ENCODE peak calls at places on chromosomes 4 and X, in eight cellular contexts. P is coronary artery; M is hepatocyte; A is brain microvascular endothelial cell; R is fibroblast of the aortic adventitia; T is CD4-positive, alpha-beta T cell; B is fibroblast of lung; G is endodermal cell. C is an unnamed sample.

GRCh38 chr4:123235431-123235830 is 161.2 kb upstream of the SPRY1 start:
- DNase-seq in B (no peak), M (no peak), P (no peak), A (peak), G (no peak), R (peak), T (no peak), C (no peak)

GRCh38 chr4:107863850-107864371 is 39.2 kb downstream of the SGMS2 start:
- DNase-seq in M (peak), T (no peak), G (no peak), B (peak), R (peak), A (peak), P (no peak), C (no peak)

GRCh38 chr4:48681856-48682255 is 98.2 kb downstream of the FRYL start:
- DNase-seq in R (peak), P (no peak), A (no peak), B (peak), T (no peak), G (no peak), M (peak), C (peak)

GRCh38 chr4:21991050-21991449 is 42.5 kb upstream of the KCNIP4 start:
- DNase-seq in A (no peak), B (peak), M (peak), T (no peak), R (peak), G (no peak), P (no peak), C (no peak)

GRCh38 chrX:68204639-68205038 is 228.7 kb downstream of the OPHN1 start:
- DNase-seq in A (no peak), P (no peak), R (no peak), B (no peak), M (no peak), T (no peak), G (no peak), C (no peak)

GRCh38 chr4:39559641-39560040 is 32.4 kb upstream of the UGDH start:
- DNase-seq in P (no peak), R (peak), T (no peak), B (peak), G (no peak), A (no peak), M (no peak), C (no peak)

GRCh38 chr4:173891072-173891471 is 361.0 kb upstream of the HAND2 start:
- DNase-seq in A (no peak), M (no peak), P (no peak), G (no peak), T (no peak), B (no peak), R (no peak), C (no peak)

GRCh38 chr4:37675587-37676290 is 10.4 kb downstream of the RELL1 start:
- DNase-seq in A (no peak), R (no peak), M (no peak), T (no peak), P (no peak), G (no peak), B (no peak), C (peak)

GRCh38 chr4:10703146-10703545 is 18.6 kb upstream of the CLNK start:
- DNase-seq in T (no peak), G (no peak), B (peak), A (no peak), M (no peak), R (no peak), P (no peak), C (no peak)

GRCh38 chrX:7262551-7262950 is 114.6 kb upstream of the PUDP start:
- DNase-seq in B (no peak), R (no peak), T (no peak), P (no peak), G (no peak), A (no peak), M (no peak), C (no peak)

GRCh38 chr4:45358573-45359506 is 632.5 kb upstream of the GNPDA2 start:
- DNase-seq in R (no peak), T (no peak), M (no peak), A (no peak), B (no peak), P (no peak), G (no peak), C (no peak)

GRCh38 chrX:21711126-21711847 is 46.6 kb downstream of the SMPX start:
- DNase-seq in A (no peak), P (no peak), R (no peak), B (no peak), G (no peak), T (no peak), M (no peak), C (no peak)

GRCh38 chrX:17692709-17693346 is 44.5 kb upstream of the SCML1 start:
- DNase-seq in R (peak), G (peak), M (no peak), B (peak), A (peak), T (no peak), P (no peak), C (no peak)

GRCh38 chrX:112120737-112121136 is 38.2 kb upstream of the TRPC5 start:
- DNase-seq in R (no peak), G (no peak), P (no peak), T (no peak), A (no peak), B (no peak), M (no peak), C (no peak)

GRCh38 chr4:123939621-123940020 is 543.0 kb downstream of the SPRY1 start:
- DNase-seq in A (peak), M (peak), G (no peak), T (no peak), P (no peak), B (peak), R (peak), C (no peak)

GRCh38 chrX:82412851-82413250 is 1095.2 kb upstream of the POU3F4 start:
- DNase-seq in B (peak), T (no peak), G (no peak), M (no peak), R (no peak), A (no peak), P (no peak), C (no peak)

GRCh38 chr4:15793506-15794363 is 15.6 kb downstream of the CD38 start:
- DNase-seq in A (no peak), B (no peak), G (no peak), M (no peak), R (no peak), T (no peak), P (no peak), C (no peak)

GRCh38 chrX:72394518-72395163 is 88.9 kb upstream of the CITED1 start:
- DNase-seq in B (peak), R (peak), M (peak), G (no peak), P (peak), T (no peak), A (peak), C (no peak)

GRCh38 chr4:83269256-83269655 is 15.3 kb downstream of the COQ2 start:
- DNase-seq in P (no peak), M (no peak), B (no peak), A (no peak), T (no peak), G (no peak), R (no peak), C (no peak)

GRCh38 chr4:139814285-139815015 is 148.8 kb downstream of the MGST2 start:
- DNase-seq in G (no peak), M (no peak), A (no peak), P (no peak), B (peak), T (no peak), R (peak), C (no peak)

GRCh38 chr4:100366213-100366612 is 151.6 kb downstream of the EMCN start:
- DNase-seq in P (no peak), A (no peak), R (no peak), B (no peak), T (no peak), G (peak), M (no peak), C (no peak)

GRCh38 chr4:35562831-35563230 is 681.5 kb downstream of the ARAP2 start:
- DNase-seq in G (no peak), R (no peak), B (no peak), M (peak), P (no peak), A (no peak), T (no peak), C (no peak)

GRCh38 chr4:77844363-77844762 is 18.3 kb upstream of the MRPL1 start:
- DNase-seq in P (no peak), T (no peak), B (no peak), M (no peak), R (no peak), A (no peak), G (no peak), C (no peak)

GRCh38 chrX:8341814-8342590 is 122.6 kb upstream of the VCX3B start:
- DNase-seq in M (no peak), G (no peak), P (no peak), R (no peak), B (no peak), T (no peak), A (no peak), C (no peak)

GRCh38 chrX:154369453-154370299 is 4.8 kb downstream of the FLNA start:
- DNase-seq in T (peak), B (peak), R (peak), A (peak), M (peak), P (peak), G (peak), C (peak)

GRCh38 chr4:121307441-121308327 is 73.1 kb downstream of the QRFPR start:
- DNase-seq in R (peak), T (no peak), G (peak), A (peak), M (peak), B (peak), P (no peak), C (peak)

DNA sequence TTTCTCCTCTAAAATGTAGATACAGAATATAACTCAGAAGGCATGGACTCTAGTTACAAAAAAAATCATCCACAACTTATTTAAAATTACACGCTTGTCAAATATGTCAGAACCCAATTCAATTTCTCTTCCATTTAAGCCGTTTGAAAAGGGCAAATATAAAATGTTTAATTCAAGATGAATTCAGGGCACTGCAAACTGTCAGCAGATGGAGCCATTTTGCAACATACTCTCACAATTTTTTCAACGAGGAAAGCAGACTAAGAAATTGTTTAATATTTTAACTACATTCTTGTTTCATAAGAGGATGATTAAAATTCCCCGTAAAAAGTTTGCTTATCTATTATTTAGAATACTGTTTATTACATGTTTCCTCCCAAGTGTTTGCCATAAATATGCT is 321.3 kb upstream of the CPXCR1 start:
- DNase-seq in A (no peak), M (peak), P (no peak), R (peak), G (no peak), B (no peak), T (no peak), C (no peak)
- TF ChIP-seq CTCF in A (no peak), M (peak), P (no peak), R (peak), G (peak), B (no peak), T (no peak), C (no peak)

GRCh38 chr4:7650606-7651400 is 216.1 kb upstream of the PSAPL1 start:
- DNase-seq in T (no peak), G (peak), A (peak), P (no peak), R (no peak), M (peak), B (peak), C (no peak)
- TF ChIP-seq CTCF in T (no peak), G (peak), A (peak), P (no peak), R (no peak), M (peak), B (no peak), C (peak)

GRCh38 chrX:47499291-47499690 is 16.3 kb upstream of the ZNF41 start:
- DNase-seq in A (no peak), B (no peak), P (no peak), M (no peak), R (no peak), T (no peak), G (no peak), C (no peak)

GRCh38 chrX:47500541-47500940 is 17.5 kb upstream of the ZNF41 start:
- DNase-seq in B (no peak), P (no peak), A (no peak), G (no peak), M (no peak), T (no peak), R (no peak), C (no peak)

GRCh38 chrX:47498411-47498810 is 15.4 kb upstream of the ZNF41 start:
- DNase-seq in R (no peak), M (no peak), B (no peak), A (no peak), T (no peak), P (no peak), G (no peak), C (no peak)

GRCh38 chrX:47501226-47502071 is 18.4 kb upstream of the ZNF41 start:
- DNase-seq in B (peak), R (peak), A (peak), T (no peak), P (no peak), M (no peak), G (no peak), C (no peak)

GRCh38 chrX:47497274-47497673 is 14.3 kb upstream of the ZNF41 start:
- DNase-seq in A (no peak), P (no peak), R (peak), M (no peak), T (no peak), B (peak), G (no peak), C (no peak)
- TF ChIP-seq CTCF in A (peak), P (no peak), R (peak), M (peak), T (peak), B (peak), G (peak), C (peak)

DNA sequence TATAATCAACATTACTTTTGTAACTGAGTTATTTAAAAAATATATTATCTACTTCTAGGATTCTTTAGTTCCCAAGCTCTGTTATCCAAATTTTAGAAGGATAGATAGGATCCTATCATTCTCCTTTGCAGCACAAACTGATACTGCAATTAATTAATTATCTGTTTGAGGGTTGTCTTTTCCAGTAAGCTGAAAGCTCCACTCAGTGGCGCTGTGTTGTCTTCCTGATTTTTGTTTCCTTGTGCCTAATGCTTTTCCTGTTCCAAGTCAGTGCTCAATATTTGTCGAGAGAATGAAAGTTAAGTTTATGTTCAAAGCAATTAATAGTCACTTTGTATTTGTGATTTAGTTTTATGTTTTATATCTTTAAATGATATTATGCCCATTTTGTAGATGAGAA is 107.4 kb upstream of the ANK2 start:
- DNase-seq in M (no peak), R (no peak), A (no peak), T (no peak), B (no peak), G (no peak), P (no peak), C (no peak)
- TF ChIP-seq CTCF in M (no peak), R (no peak), A (peak), T (no peak), B (no peak), G (peak), P (no peak), C (peak)

DNA sequence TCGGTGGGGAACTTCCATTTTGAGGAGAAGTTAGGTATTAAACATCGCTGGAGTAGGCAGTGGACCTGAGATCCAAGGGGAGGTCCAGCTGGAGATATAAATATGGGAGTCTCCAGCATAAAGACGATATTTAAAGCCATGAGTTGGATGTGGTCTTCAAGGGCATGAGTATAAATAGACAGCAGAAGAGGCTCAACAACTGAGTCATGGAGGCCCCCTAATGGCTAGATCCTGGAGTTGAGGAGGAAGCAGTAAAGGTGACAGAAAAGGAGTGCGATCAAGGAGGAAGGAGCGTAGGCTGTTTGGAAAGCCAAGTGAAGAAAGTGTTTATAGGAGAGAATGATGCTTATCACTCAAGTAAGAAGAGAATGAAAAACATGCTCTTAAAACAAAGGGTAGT is 18.1 kb upstream of the APBB2 start:
- DNase-seq in B (no peak), A (peak), R (no peak), G (no peak), P (no peak), M (no peak), T (no peak), C (no peak)
- TF ChIP-seq CTCF in B (no peak), A (peak), R (peak), G (peak), P (no peak), M (no peak), T (no peak), C (peak)

GRCh38 chrX:127128282-127128681 is 308.8 kb downstream of the PRR32 start:
- DNase-seq in B (no peak), G (peak), R (no peak), M (no peak), A (no peak), T (no peak), P (no peak), C (no peak)
- TF ChIP-seq CTCF in B (no peak), G (peak), R (no peak), M (no peak), A (no peak), T (no peak), P (no peak), C (no peak)

DNA sequence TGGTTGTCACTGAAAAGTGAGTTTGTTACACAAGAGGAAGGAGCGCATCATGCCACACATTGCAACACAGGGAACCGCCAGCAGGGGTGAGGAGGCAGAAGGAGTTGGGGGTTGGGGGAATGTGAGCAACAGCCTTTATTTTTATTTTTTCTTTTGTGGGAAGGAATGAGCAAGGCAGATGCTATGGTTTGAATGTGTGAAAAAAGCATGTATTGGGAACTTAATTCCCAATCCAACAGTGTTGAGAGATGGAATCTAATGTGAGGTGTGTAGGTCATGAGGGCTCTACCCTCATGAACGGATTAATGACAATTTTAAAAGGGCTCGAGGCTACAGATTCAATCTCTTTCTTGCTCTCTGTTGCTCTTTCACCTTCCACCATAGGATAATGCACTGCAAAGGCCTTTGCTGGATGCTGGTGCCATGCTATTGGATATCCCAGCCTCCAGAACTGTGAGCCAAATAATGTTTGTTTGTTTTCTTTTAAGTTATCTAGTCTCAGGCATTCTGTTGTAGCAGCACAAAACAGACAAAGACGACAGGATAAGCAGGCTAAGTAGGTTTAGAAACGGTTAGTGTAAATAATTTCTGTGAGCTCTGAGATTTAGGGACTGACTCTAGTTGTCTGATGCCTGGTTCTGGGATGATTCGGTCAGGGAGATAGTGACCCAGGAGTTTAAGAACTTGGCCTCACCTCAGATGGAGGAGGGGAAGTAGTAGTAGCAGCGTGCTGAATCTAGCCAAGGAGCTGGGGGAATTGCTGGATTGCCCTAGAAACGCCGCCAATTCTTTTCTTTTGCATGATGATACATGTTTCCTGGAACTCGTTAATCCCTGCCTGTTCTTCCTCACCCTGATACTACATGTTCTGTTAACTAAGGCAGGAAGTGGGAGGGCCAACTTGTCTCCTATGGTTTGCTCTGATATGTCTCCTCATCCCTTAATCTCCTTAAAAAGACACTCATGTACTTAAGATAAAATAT is 156.6 kb upstream of the CTSO start:
- DNase-seq in T (no peak), G (peak), P (no peak), B (no peak), M (peak), A (no peak), R (peak), C (no peak)
- TF ChIP-seq CTCF in T (no peak), G (peak), P (no peak), B (no peak), M (no peak), A (peak), R (peak), C (peak)

DNA sequence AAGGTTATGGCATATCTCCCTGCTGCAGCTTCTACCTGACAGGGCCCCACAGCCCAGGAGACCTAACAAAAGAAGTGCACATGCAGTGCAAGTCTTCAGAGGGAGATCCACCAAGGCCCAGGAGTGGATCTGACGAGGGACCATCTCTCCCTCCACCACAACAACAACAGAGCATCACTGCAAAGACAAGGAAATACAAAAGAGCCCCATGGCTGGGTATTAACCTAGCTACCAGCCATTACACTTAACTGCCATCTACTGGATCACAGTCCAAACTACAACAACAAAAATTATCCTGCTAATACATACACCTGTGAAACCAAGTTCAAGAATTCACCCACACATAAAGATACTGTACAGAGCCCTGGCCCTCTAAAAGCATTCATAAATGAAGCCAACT is 280.2 kb upstream of the SLC7A11 start:
- DNase-seq in T (no peak), G (peak), M (peak), A (peak), R (peak), B (peak), P (no peak), C (peak)
- TF ChIP-seq CTCF in T (no peak), G (peak), M (peak), A (peak), R (peak), B (peak), P (no peak), C (peak)

DNA sequence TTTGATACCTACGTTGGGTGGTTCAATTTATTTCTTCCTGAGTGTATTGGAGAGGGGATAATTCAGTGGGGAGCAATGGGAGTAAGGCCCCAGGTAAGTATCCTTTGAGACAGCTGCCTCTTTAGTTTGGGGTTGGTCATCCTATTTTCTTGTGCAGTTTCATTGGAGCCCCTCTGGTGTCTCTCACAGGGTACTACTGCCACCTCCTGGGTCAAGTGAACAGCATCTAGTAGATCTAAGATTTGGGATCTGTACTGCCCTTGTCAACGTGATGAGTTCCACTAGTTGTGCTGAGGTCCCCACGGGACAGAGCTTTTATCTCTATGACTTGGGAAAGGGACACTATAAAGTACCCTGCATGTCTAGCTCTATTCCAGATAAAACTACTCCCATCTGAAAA is 80.6 kb downstream of the PBDC1 start:
- DNase-seq in P (no peak), A (peak), M (peak), T (peak), B (peak), R (peak), G (peak), C (peak)
- TF ChIP-seq CTCF in P (no peak), A (peak), M (peak), T (peak), B (peak), R (peak), G (peak), C (peak)